ENCODE peak calls at places on chromosomes 16 and 17, in four cellular contexts. S, I, T and B are unnamed samples.

GRCh38 chr17:1985686-1986085 is 39.4 kb downstream of the RTN4RL1 start:
- DNase-seq in S (no peak), I (no peak), T (no peak), B (no peak)

GRCh38 chr16:27579086-27579980 is 29.4 kb downstream of the KATNIP start:
- DNase-seq in S (no peak), I (no peak), T (no peak), B (no peak)

GRCh38 chr17:18084256-18084655 is 3.5 kb upstream of the DRG2 start:
- DNase-seq in S (no peak), I (no peak), T (no peak), B (no peak)

GRCh38 chr17:5826384-5826783 is 242.1 kb upstream of the NLRP1 start:
- DNase-seq in S (no peak), I (no peak), T (no peak), B (no peak)

GRCh38 chr17:55845385-55845784 is 94.5 kb downstream of the PCTP start:
- DNase-seq in S (no peak), I (peak; percentile 53), T (peak; percentile 37), B (no peak)

GRCh38 chr16:50455288-50455845 is 86.6 kb upstream of the BRD7 start:
- DNase-seq in S (no peak), I (no peak), T (no peak), B (no peak)

GRCh38 chr16:81513204-81514040 is 68.8 kb downstream of the CMIP start:
- DNase-seq in S (no peak), I (no peak), T (peak; percentile 77), B (no peak)

GRCh38 chr17:16040710-16041251 is 41.2 kb downstream of the TTC19 start:
- DNase-seq in S (no peak), I (no peak), T (no peak), B (no peak)

GRCh38 chr17:75872434-75873351 is 5.7 kb downstream of the TRIM47 start:
- DNase-seq in S (peak; percentile 69), I (peak; percentile 84), T (peak; percentile 90), B (no peak)

GRCh38 chr17:73262676-73263642 is 1.3 kb upstream of the CPSF4L start:
- DNase-seq in S (no peak), I (no peak), T (no peak), B (no peak)

GRCh38 chr17:31494259-31495048 is 103.0 kb downstream of the RAB11FIP4 start:
- DNase-seq in S (no peak), I (peak; percentile 88), T (no peak), B (no peak)

GRCh38 chr17:48101012-48101720 is at the start of gene CBX1:
- DNase-seq in S (peak; percentile 71), I (peak; percentile 97), T (peak; percentile 93), B (peak; percentile 71)

GRCh38 chr16:56742030-56742984 is 12.4 kb downstream of the NUP93 start:
- DNase-seq in S (no peak), I (no peak), T (no peak), B (no peak)

GRCh38 chr16:11225677-11226549 is 30.1 kb downstream of the SOCS1 start:
- DNase-seq in S (no peak), I (no peak), T (no peak), B (no peak)

GRCh38 chr17:61480414-61480807 is 28.2 kb downstream of the TBX4 start:
- DNase-seq in S (no peak), I (peak; percentile 21), T (no peak), B (no peak)

GRCh38 chr17:5819396-5819795 is 235.1 kb upstream of the NLRP1 start:
- DNase-seq in S (no peak), I (no peak), T (no peak), B (no peak)

GRCh38 chr17:39800540-39800939 is 62.8 kb downstream of the GRB7 start:
- DNase-seq in S (no peak), I (peak; percentile 67), T (no peak), B (no peak)

GRCh38 chr16:76900285-76901263 is 290.4 kb upstream of the MON1B start:
- DNase-seq in S (no peak), I (no peak), T (no peak), B (no peak)

GRCh38 chr17:10119203-10120112 is 78.9 kb downstream of the GAS7 start:
- DNase-seq in S (no peak), I (peak; percentile 66), T (no peak), B (no peak)

GRCh38 chr16:6483634-6484033 is 849.0 kb upstream of the RBFOX1 start:
- DNase-seq in S (no peak), I (no peak), T (no peak), B (no peak)

GRCh38 chr16:72753883-72754282 is 294.0 kb downstream of the ZFHX3 start:
- DNase-seq in S (no peak), I (no peak), T (no peak), B (no peak)

GRCh38 chr16:78122774-78123315 is 23.4 kb downstream of the WWOX start:
- DNase-seq in S (no peak), I (no peak), T (no peak), B (no peak)

GRCh38 chr17:81735181-81736102 is 23.4 kb downstream of the SLC25A10 start:
- DNase-seq in S (no peak), I (peak; percentile 69), T (no peak), B (no peak)

GRCh38 chr17:74785981-74786360 is 9.8 kb upstream of the NAT9 start:
- DNase-seq in S (no peak), I (no peak), T (no peak), B (no peak)

GRCh38 chr17:32822996-32823395 is 53.9 kb downstream of the MYO1D start:
- DNase-seq in S (no peak), I (no peak), T (no peak), B (no peak)

GRCh38 chr16:8430401-8430800 is 159.9 kb downstream of the TMEM114 start:
- DNase-seq in S (no peak), I (no peak), T (no peak), B (no peak)

GRCh38 chr17:1047177-1047885 is 50.4 kb downstream of the TIMM22 start:
- DNase-seq in S (no peak), I (no peak), T (peak; percentile 72), B (no peak)

GRCh38 chr16:56682703-56683397 is 580 bp downstream of the MT1X start:
- DNase-seq in S (no peak), I (no peak), T (no peak), B (no peak)

GRCh38 chr17:3798273-3799180 is 2.5 kb downstream of the ITGAE start:
- DNase-seq in S (no peak), I (peak; percentile 15), T (no peak), B (no peak)

GRCh38 chr17:28527181-28527681 is 21.1 kb downstream of the FOXN1 start:
- DNase-seq in S (no peak), I (no peak), T (no peak), B (no peak)

GRCh38 chr17:28526381-28526780 is 20.2 kb downstream of the FOXN1 start:
- DNase-seq in S (no peak), I (no peak), T (no peak), B (no peak)

GRCh38 chr17:28523186-28523585 is 17.0 kb downstream of the FOXN1 start:
- DNase-seq in S (no peak), I (no peak), T (no peak), B (no peak)

GRCh38 chr17:28523876-28524275 is 17.7 kb downstream of the FOXN1 start:
- DNase-seq in S (no peak), I (no peak), T (no peak), B (no peak)

DNA sequence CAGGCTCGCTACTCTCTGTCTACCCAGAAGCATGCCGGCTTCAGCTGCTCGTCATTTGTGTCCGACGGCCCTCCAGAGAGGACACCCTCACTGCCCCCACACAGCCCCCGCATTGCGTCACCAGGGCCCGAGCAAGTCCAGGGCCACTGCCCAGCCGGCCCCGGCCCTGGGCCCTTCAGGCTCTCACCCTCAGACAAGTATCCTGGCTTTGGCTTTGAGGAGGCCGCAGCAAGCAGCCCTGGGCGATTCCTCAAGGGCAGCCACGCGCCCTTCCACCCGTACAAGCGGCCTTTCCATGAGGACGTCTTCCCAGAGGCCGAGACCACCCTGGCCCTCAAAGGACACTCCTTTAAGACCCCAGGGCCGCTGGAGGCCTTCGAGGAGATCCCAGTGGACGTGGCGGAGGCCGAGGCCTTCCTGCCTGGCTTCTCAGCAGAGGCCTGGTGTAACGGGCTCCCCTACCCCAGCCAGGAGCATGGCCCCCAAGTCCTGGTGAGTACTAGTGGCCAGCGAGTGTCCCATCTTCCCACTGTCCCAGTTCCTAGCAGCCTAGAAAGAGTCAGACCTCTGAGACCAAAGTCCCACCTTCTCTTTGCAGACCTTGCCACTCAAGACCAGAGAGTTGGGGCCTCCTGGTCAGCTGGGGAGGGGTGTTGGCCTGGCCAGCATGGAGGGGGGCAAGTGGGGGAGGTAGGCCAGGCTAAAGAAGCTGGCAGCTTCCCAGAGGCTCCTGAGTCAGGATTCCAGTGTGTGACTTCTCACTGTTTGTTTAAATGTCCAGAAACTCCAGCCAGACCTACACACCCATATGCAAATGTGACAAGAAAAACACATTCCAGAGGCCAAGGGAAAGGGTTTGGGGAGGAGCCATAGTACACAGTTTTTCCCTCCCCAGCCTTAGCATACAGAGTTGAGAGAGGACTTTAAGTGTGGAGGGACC is 18.6 kb downstream of the FOXN1 start:
- DNase-seq in S (no peak), I (no peak), T (no peak), B (no peak)
- H3K27ac ChIP-seq in S (no peak overlapping the region), I (no peak overlapping the region), T (no peak overlapping the region), B (peak overlapping the region; percentile 58)

GRCh38 chr17:36939059-36939943 is 2.0 kb downstream of the LHX1 start:
- DNase-seq in S (no peak), I (no peak), T (no peak), B (no peak)
- H3K4me1 ChIP-seq in S (peaks cover 3% of the 10 kb centered on the region), I (peaks cover 7% of the 10 kb centered on the region), T (peaks cover 79% of the 10 kb centered on the region), B (peaks cover 61% of the 10 kb centered on the region)

GRCh38 chr17:71764507-71764906 is 356.3 kb upstream of the SOX9 start:
- DNase-seq in S (no peak), I (peak; percentile 64), T (peak; percentile 9), B (no peak)
- TF ChIP-seq CTCF in S (no peak), I (peak; percentile 58), T (peak; percentile 32), B (no peak)

DNA sequence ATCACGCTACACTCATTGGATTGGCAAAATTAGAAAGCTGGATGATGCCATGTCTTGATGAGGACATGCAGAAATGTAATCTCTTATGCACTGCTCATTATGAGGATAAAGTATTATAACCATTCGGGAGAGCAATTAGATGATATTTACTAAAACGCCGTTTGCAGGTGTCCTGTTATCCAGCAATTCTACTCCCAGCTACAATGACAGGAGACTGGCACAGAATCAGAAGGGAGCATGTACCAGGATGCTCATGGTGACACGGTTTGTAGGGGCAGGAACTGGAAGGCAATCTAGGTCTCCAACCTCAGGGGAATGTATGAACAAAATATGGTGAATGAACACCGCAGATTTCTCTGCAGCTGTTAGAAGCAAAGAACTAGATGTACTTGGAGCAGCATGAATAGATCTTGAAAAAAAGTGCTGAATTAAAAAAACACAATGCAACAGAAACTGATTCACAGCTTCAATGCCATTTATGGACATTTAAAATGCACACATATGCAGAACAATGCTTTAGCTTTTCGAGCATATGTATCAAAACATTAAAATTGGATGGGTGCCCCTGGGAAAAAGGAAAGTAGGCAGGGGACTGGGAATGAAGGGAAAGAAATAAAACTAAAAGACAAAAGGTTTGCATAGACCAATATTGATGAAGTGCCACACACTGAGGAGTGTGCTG is 5.2 kb downstream of the KCTD13 start:
- DNase-seq in S (no peak), I (no peak), T (no peak), B (no peak)
- H3K27ac ChIP-seq in S (no peak overlapping the region), I (no peak overlapping the region), T (no peak overlapping the region), B (no peak overlapping the region)